ENCODE peak calls at places on chromosome 10, in ten cellular contexts. U, T, I, Y, M, Z, L, E, F and D are unnamed samples.

GRCh38 chr10:76359001-76359400 is 927.6 kb downstream of the LRMDA start:
- DNase-seq in U (no peak), T (no peak), I (no peak), Y (no peak), M (no peak), Z (no peak), L (no peak), E (no peak), F (no peak), D (no peak)

GRCh38 chr10:120456626-120457430 is at the start of gene PLPP4:
- DNase-seq in U (no peak), T (no peak), I (no peak), Y (no peak), M (no peak), Z (no peak), L (peak), E (no peak), F (no peak), D (no peak)

GRCh38 chr10:110747609-110748464 is 103.7 kb downstream of the RBM20 start:
- DNase-seq in U (no peak), T (no peak), I (no peak), Y (peak), M (no peak), Z (no peak), L (no peak), E (no peak), F (no peak), D (no peak)

GRCh38 chr10:103599211-103599610 is 105.7 kb downstream of the NEURL1 start:
- DNase-seq in U (no peak), T (no peak), I (no peak), Y (no peak), M (no peak), Z (no peak), L (no peak), E (no peak), F (no peak), D (no peak)

GRCh38 chr10:78277734-78278404 is 244.2 kb downstream of the RPS24 start:
- DNase-seq in U (no peak), T (no peak), I (no peak), Y (no peak), M (no peak), Z (no peak), L (no peak), E (peak), F (no peak), D (no peak)

GRCh38 chr10:4053940-4054339 is 268.9 kb upstream of the KLF6 start:
- DNase-seq in U (no peak), T (no peak), I (peak), Y (no peak), M (no peak), Z (no peak), L (no peak), E (no peak), F (no peak), D (no peak)

GRCh38 chr10:128869101-128869712 is 597.8 kb upstream of the MGMT start:
- DNase-seq in U (no peak), T (no peak), I (no peak), Y (no peak), M (no peak), Z (no peak), L (no peak), E (no peak), F (no peak), D (peak)

GRCh38 chr10:10776363-10776762 is 241.3 kb upstream of the CELF2 start:
- DNase-seq in U (no peak), T (no peak), I (no peak), Y (no peak), M (no peak), Z (no peak), L (no peak), E (no peak), F (no peak), D (no peak)

GRCh38 chr10:113971349-113971973 is 72.2 kb upstream of the ADRB1 start:
- DNase-seq in U (no peak), T (no peak), I (no peak), Y (no peak), M (no peak), Z (no peak), L (no peak), E (no peak), F (no peak), D (no peak)

GRCh38 chr10:62424026-62424425 is 49.9 kb downstream of the ZNF365 start:
- DNase-seq in U (no peak), T (no peak), I (no peak), Y (no peak), M (no peak), Z (no peak), L (no peak), E (no peak), F (no peak), D (no peak)

GRCh38 chr10:33746176-33746575 is 411.7 kb upstream of the NRP1 start:
- DNase-seq in U (no peak), T (no peak), I (no peak), Y (no peak), M (no peak), Z (no peak), L (no peak), E (no peak), F (no peak), D (no peak)

GRCh38 chr10:114603943-114604342 is 54.1 kb downstream of the ABLIM1 start:
- DNase-seq in U (no peak), T (no peak), I (no peak), Y (no peak), M (no peak), Z (no peak), L (no peak), E (no peak), F (no peak), D (no peak)

GRCh38 chr10:77648472-77648871 is 10.9 kb upstream of the KCNMA1 start:
- DNase-seq in U (no peak), T (no peak), I (no peak), Y (no peak), M (no peak), Z (no peak), L (no peak), E (no peak), F (no peak), D (no peak)

GRCh38 chr10:115171392-115171960 is 78.3 kb downstream of the ATRNL1 start:
- DNase-seq in U (no peak), T (no peak), I (no peak), Y (peak), M (no peak), Z (no peak), L (no peak), E (no peak), F (peak), D (no peak)

GRCh38 chr10:3622845-3623621 is 162.0 kb downstream of the KLF6 start:
- DNase-seq in U (no peak), T (peak), I (no peak), Y (no peak), M (no peak), Z (no peak), L (no peak), E (no peak), F (no peak), D (no peak)

GRCh38 chr10:79189853-79190435 is 121.2 kb downstream of the ZMIZ1 start:
- DNase-seq in U (no peak), T (no peak), I (no peak), Y (no peak), M (no peak), Z (no peak), L (no peak), E (no peak), F (no peak), D (no peak)

GRCh38 chr10:36351159-36351558 is 709.1 kb upstream of the FZD8 start:
- DNase-seq in U (no peak), T (no peak), I (no peak), Y (no peak), M (no peak), Z (no peak), L (no peak), E (no peak), F (no peak), D (no peak)

GRCh38 chr10:8768341-8768740 is 713.9 kb downstream of the GATA3 start:
- DNase-seq in U (no peak), T (no peak), I (no peak), Y (no peak), M (no peak), Z (no peak), L (no peak), E (no peak), F (no peak), D (no peak)

GRCh38 chr10:95201736-95202135 is 7.7 kb downstream of the ACSM6 start:
- DNase-seq in U (no peak), T (no peak), I (no peak), Y (no peak), M (no peak), Z (no peak), L (no peak), E (no peak), F (peak), D (no peak)

GRCh38 chr10:2262333-2262732 is 525.0 kb upstream of the ADARB2 start:
- DNase-seq in U (no peak), T (no peak), I (no peak), Y (no peak), M (no peak), Z (no peak), L (no peak), E (no peak), F (no peak), D (no peak)